ENCODE peak calls at places on chromosomes 13 and 19, in five cellular contexts. S is H1, J is mesothelial cell of epicardium, R is IMR-90, V is colonic mucosa. Q is an unnamed sample.

GRCh38 chr19:9789066-9789465 is 20.5 kb upstream of the ZNF846 start:
- DNase-seq in V (no peak), J (no peak), S (no peak), R (no peak), Q (no peak)

GRCh38 chr13:48233886-48234488 is 981 bp downstream of the ITM2B start:
- DNase-seq in R (peak), V (no peak), S (no peak), J (no peak), Q (no peak)

GRCh38 chr19:45385392-45386221 is 15.2 kb upstream of the ERCC2 start:
- DNase-seq in R (no peak), S (peak), V (no peak), J (no peak), Q (no peak)

GRCh38 chr19:290539-291521 is at the start of gene PLPP2:
- DNase-seq in R (no peak), J (no peak), S (peak), V (peak), Q (no peak)

GRCh38 chr19:12647490-12648071 is 19.0 kb downstream of the MAN2B1 start:
- DNase-seq in R (no peak), V (peak), J (no peak), S (peak), Q (no peak)

GRCh38 chr19:8355631-8356402 is 8.1 kb upstream of the ANGPTL4 start:
- DNase-seq in R (peak), V (no peak), S (no peak), J (no peak), Q (no peak)

GRCh38 chr13:39016789-39017188 is 21.1 kb downstream of the PROSER1 start:
- DNase-seq in R (peak), V (no peak), J (no peak), S (no peak), Q (no peak)

GRCh38 chr13:36193151-36193855 is 21.1 kb downstream of the SOHLH2 start:
- DNase-seq in V (no peak), S (no peak), J (no peak), R (no peak), Q (no peak)

GRCh38 chr19:46451352-46451751 is 20.0 kb downstream of the PNMA8A start:
- DNase-seq in J (no peak), V (no peak), R (no peak), S (no peak), Q (no peak)

GRCh38 chr13:30572859-30573275 is 44.9 kb upstream of the USPL1 start:
- DNase-seq in R (peak), J (no peak), V (no peak), S (no peak), Q (no peak)

GRCh38 chr19:5306531-5306930 is 34.1 kb downstream of the PTPRS start:
- DNase-seq in V (no peak), R (no peak), S (no peak), J (no peak), Q (no peak)

GRCh38 chr19:31338069-31338767 is 11.0 kb downstream of the TSHZ3 start:
- DNase-seq in R (peak), J (peak), V (no peak), S (peak), Q (peak)

GRCh38 chr19:45577111-45577905 is 7.3 kb downstream of the OPA3 start:
- DNase-seq in R (peak), V (peak), J (no peak), S (no peak), Q (peak)

GRCh38 chr13:97810152-97810551 is 143.3 kb upstream of the IPO5 start:
- DNase-seq in J (no peak), S (no peak), V (no peak), R (peak), Q (no peak)

GRCh38 chr13:57716295-57716694 is 84.8 kb downstream of the PCDH17 start:
- DNase-seq in S (no peak), R (no peak), J (no peak), V (no peak), Q (no peak)

GRCh38 chr13:101511161-101511560 is 58.7 kb downstream of the ITGBL1 start:
- DNase-seq in R (no peak), S (no peak), V (no peak), J (no peak), Q (no peak)

GRCh38 chr13:94154362-94154761 is 325.1 kb downstream of the DCT start:
- DNase-seq in V (peak), S (no peak), R (peak), J (no peak), Q (no peak)

GRCh38 chr13:45768668-45769067 is 66.5 kb downstream of the CBY2 start:
- DNase-seq in R (no peak), S (no peak), J (no peak), V (no peak), Q (no peak)

GRCh38 chr13:112896736-112897602 is 72.0 kb upstream of the MCF2L start:
- DNase-seq in V (no peak), S (no peak), J (no peak), R (no peak), Q (peak)

GRCh38 chr13:50341526-50341925 is 326.3 kb downstream of the KCNRG start:
- DNase-seq in J (no peak), S (no peak), R (no peak), V (no peak), Q (no peak)

GRCh38 chr13:99214232-99214631 is 13.6 kb downstream of the UBAC2 start:
- DNase-seq in J (no peak), V (no peak), R (no peak), S (no peak), Q (no peak)
- TF ChIP-seq CTCF in J (no peak), V (no peak), R (no peak), S (no peak), Q (no peak)

GRCh38 chr19:48616491-48617056 is 1.7 kb upstream of the FAM83E start:
- DNase-seq in J (no peak), V (peak), S (no peak), R (no peak), Q (no peak)

GRCh38 chr19:48616041-48616436 is 1.2 kb upstream of the FAM83E start:
- DNase-seq in J (no peak), S (no peak), R (no peak), V (peak), Q (no peak)

GRCh38 chr19:48618278-48618915 is 581 bp downstream of the RPL18 start:
- DNase-seq in S (no peak), V (peak), R (no peak), J (peak), Q (no peak)

GRCh38 chr19:48618916-48619691 is at the start of the genes RPL18 and SPHK2:
- DNase-seq in J (peak), V (peak), S (peak), R (peak), Q (peak)

GRCh38 chr19:48617146-48617937 is 1.6 kb downstream of the RPL18 start:
- DNase-seq in V (peak), R (no peak), S (no peak), J (no peak), Q (no peak)
- TF ChIP-seq CTCF in V (no peak), R (no peak), S (no peak), J (no peak), Q (no peak)

DNA sequence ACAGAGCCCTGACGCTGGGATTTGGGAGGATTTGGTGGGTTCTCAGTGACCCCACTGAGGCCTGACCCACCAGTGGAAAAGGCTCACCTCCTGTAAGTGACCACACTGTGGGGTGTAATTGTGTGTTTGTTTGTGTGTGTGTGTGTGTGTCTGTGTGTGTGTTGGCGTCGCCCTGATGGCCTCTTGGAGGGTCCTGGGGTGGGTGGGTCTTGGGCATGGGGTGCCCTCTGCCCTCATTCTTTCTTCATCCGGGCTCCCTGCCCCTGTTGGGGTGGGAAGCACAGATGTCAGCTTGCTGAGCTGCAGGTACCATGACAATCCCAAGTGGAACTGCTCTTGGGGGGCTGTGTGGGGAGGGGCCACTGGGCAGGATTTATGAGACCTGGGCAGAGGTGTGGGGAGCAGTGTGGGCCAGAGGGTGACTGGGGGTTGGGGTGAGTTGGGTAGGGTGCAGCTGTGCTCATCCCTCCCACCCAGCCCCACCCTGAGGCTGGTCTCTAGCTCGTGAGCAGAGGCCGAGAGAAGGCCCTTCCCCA is 22.8 kb downstream of the WTIP start:
- DNase-seq in V (no peak), S (no peak), J (no peak), R (no peak), Q (no peak)
- TF ChIP-seq CTCF in V (no peak), S (no peak), J (no peak), R (no peak), Q (no peak)

GRCh38 chr19:1847684-1848398 is 442 bp downstream of the REXO1 start:
- DNase-seq in J (no peak), S (peak), V (peak), R (peak), Q (no peak)
- TF ChIP-seq CTCF in J (no peak), S (no peak), V (no peak), R (no peak), Q (no peak)

GRCh38 chr13:33150662-33151061 is 134.4 kb downstream of the KL start:
- DNase-seq in V (no peak), R (no peak), S (no peak), J (no peak), Q (no peak)

GRCh38 chr13:33154911-33155310 is 130.6 kb downstream of the STARD13 start:
- DNase-seq in J (no peak), V (no peak), S (no peak), R (no peak), Q (no peak)

GRCh38 chr13:33150146-33150545 is 133.9 kb downstream of the KL start:
- DNase-seq in J (no peak), S (no peak), R (peak), V (no peak), Q (no peak)

GRCh38 chr13:33152389-33152788 is 133.2 kb downstream of the STARD13 start:
- DNase-seq in R (no peak), V (no peak), J (no peak), S (no peak), Q (no peak)

GRCh38 chr13:33153421-33154381 is 131.9 kb downstream of the STARD13 start:
- DNase-seq in J (no peak), R (peak), V (no peak), S (no peak), Q (peak)
- TF ChIP-seq CTCF in J (no peak), R (no peak), V (no peak), S (no peak), Q (no peak)

DNA sequence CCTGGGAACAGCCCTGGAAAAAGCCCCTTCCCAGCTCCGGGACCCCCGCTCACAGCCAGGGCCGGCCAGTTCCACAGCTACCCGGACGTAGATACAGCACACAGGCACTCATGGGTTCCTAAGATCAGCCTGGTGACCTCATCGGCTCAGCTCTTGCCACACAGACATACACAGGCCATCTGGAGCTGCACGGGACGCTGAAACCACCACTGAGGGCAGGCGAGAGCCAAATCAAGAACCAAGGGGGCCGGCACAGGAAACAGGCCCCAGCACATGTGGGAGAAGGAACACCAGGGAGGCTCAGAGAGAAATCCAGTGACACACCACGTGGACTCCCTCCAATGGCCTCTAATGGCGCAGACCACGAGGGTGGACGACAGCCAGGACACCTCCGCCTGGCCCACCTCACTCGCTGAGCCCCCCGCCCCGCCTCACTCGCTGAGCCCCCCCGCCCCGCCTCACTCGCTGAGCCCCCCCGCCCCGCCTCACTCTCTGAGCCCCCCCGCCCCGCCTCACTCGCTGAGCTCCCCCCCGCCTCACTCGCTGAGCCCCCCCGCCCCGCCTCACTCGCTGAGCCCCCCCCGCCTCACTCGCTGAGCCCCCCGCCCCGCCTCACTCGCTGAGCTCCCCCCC is 69.7 kb upstream of the C13orf46 start:
- DNase-seq in R (peak), S (no peak), V (no peak), J (no peak), Q (peak)
- TF ChIP-seq CTCF in R (peak), S (peak), V (no peak), J (no peak), Q (peak)

GRCh38 chr19:11452814-11453335 is 17.4 kb downstream of the PRKCSH start:
- DNase-seq in R (no peak), V (no peak), S (no peak), J (no peak), Q (no peak)

GRCh38 chr19:11456659-11457058 is 21.2 kb downstream of the PRKCSH start:
- DNase-seq in V (no peak), S (no peak), R (no peak), J (no peak), Q (no peak)

GRCh38 chr19:11451942-11452813 is 16.7 kb downstream of the PRKCSH start:
- DNase-seq in S (no peak), R (no peak), J (no peak), V (no peak), Q (no peak)

GRCh38 chr19:11451327-11451941 is 16.0 kb downstream of the PRKCSH start:
- DNase-seq in S (no peak), V (no peak), R (no peak), J (no peak), Q (no peak)

DNA sequence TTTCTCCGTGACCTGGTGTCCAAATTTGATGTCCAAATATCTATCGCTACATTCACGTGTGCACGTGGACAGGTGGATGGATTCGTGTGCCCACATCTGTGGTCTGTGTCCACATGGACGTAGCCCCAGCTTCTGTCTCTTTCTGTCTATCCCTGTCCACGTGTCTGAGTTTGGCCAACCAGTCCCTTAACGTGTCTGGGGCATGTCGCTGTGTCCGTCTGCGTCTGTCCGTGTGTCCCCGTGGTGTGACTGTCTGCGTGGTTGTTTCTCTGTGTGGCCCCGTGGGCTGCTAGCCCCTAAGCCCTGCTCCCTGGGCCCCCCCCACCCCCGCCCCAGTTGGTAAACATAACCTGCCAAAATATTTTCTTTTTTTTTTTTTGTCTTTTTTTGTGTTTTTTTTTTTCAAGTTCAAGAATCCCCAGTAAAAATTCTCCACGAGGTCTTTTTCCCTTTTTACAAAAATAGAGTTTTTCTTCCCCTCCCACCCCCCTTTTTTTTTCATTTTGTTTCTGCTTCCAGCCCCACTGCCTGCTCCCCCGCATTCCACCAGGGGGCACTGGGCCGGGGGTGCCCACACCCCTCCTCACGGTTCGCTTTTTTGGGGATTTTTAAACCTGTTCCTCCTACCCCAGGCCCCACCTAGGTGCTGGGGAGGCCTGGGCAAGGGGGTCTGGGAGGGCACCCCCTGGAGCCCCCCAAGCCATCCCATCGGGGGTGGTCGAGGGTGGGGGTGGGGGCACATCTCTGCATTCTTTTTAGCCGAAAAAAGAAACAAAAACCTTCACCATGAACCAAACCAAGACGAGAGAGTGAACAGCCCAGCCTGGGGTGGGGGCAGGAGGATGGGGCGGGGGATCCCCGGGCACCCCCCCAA is 18.3 kb downstream of the PRKCSH start:
- DNase-seq in R (no peak), J (no peak), S (peak), V (no peak), Q (no peak)
- TF ChIP-seq CTCF in R (peak), J (peak), S (peak), V (no peak), Q (peak)

GRCh38 chr13:110684388-110685056 is 21.4 kb downstream of the CARS2 start:
- DNase-seq in J (no peak), V (no peak), R (no peak), S (no peak), Q (no peak)

GRCh38 chr13:110682746-110683145 is 23.2 kb downstream of the CARS2 start:
- DNase-seq in V (no peak), J (no peak), R (no peak), S (no peak), Q (no peak)

GRCh38 chr13:110683921-110684320 is 22.0 kb downstream of the CARS2 start:
- DNase-seq in R (no peak), V (no peak), S (no peak), J (no peak), Q (no peak)

GRCh38 chr13:110681868-110682550 is 23.9 kb downstream of the CARS2 start:
- DNase-seq in J (no peak), V (no peak), S (no peak), R (no peak), Q (no peak)

GRCh38 chr13:110683203-110683883 is 22.6 kb downstream of the CARS2 start:
- DNase-seq in S (no peak), J (no peak), V (no peak), R (peak), Q (no peak)
- TF ChIP-seq CTCF in S (peak), J (no peak), V (peak), R (peak), Q (peak)

GRCh38 chr19:38619361-38620174 is 580 bp downstream of the EIF3K start:
- DNase-seq in V (no peak), J (no peak), R (no peak), S (no peak), Q (no peak)
- TF ChIP-seq CTCF in V (no peak), J (no peak), R (no peak), S (no peak), Q (no peak)

Q was measured in left ventricle myocardium inferior.